ENCODE peak calls at places on chromosomes 7 and 10, in five cellular contexts. K, X, M, W and I are unnamed samples.

GRCh38 chr7:29806131-29806792 is at the start of gene WIPF3:
- DNase-seq in W (peak; percentile 82), K (no peak), M (no peak), X (no peak), I (peak; percentile 58)

GRCh38 chr7:29146888-29147609 is 712 bp upstream of the CPVL start:
- DNase-seq in M (peak; percentile 48), X (no peak), W (peak; percentile 43), K (no peak), I (peak; percentile 15)

GRCh38 chr7:151756076-151756731 is 120.7 kb downstream of the PRKAG2 start:
- DNase-seq in X (peak; percentile 56), K (no peak), W (no peak), M (no peak), I (no peak)

GRCh38 chr7:29192811-29193210 is 1.8 kb upstream of the CHN2 start:
- DNase-seq in K (no peak), X (no peak), W (no peak), M (no peak), I (no peak)

GRCh38 chr7:150447966-150448788 is 2.3 kb upstream of the GIMAP8 start:
- DNase-seq in M (no peak), X (no peak), K (no peak), W (no peak), I (no peak)

GRCh38 chr7:130995252-130996081 is 261.5 kb upstream of the KLF14 start:
- DNase-seq in W (no peak), K (no peak), X (no peak), M (no peak), I (no peak)

GRCh38 chr10:34764347-34764991 is 50.6 kb downstream of the PARD3 start:
- DNase-seq in W (no peak), K (no peak), M (peak; percentile 86), X (no peak), I (no peak)

GRCh38 chr10:5532618-5533097 is 7.9 kb downstream of the CALML3 start:
- DNase-seq in X (no peak), K (no peak), M (no peak), W (no peak), I (no peak)

GRCh38 chr7:107085180-107085579 is 40.7 kb downstream of the PRKAR2B start:
- DNase-seq in M (no peak), X (no peak), K (no peak), W (no peak), I (no peak)

GRCh38 chr7:51028128-51028830 is 245.6 kb upstream of the GRB10 start:
- DNase-seq in M (no peak), K (no peak), W (no peak), X (no peak), I (no peak)

GRCh38 chr7:8418627-8419245 is 14.7 kb upstream of the NXPH1 start:
- DNase-seq in X (peak; percentile 49), K (peak; percentile 77), W (peak; percentile 90), M (peak; percentile 84), I (no peak)

GRCh38 chr7:112129655-112130323 is 76.4 kb downstream of the DOCK4 start:
- DNase-seq in M (peak; percentile 28), X (no peak), K (no peak), W (peak; percentile 49), I (no peak)

GRCh38 chr7:78279457-78279856 is 480.9 kb downstream of the PHTF2 start:
- DNase-seq in X (no peak), K (no peak), M (no peak), W (no peak), I (no peak)

GRCh38 chr10:25813511-25813910 is 120.5 kb upstream of the MYO3A start:
- DNase-seq in W (no peak), X (no peak), M (no peak), K (no peak), I (no peak)

GRCh38 chr10:32415361-32415760 is 30.6 kb upstream of the CCDC7 start:
- DNase-seq in K (no peak), X (no peak), W (no peak), M (no peak), I (no peak)

GRCh38 chr10:131002031-131002861 is 309.3 kb downstream of the TCERG1L start:
- DNase-seq in W (peak; percentile 39), M (no peak), K (no peak), X (no peak), I (no peak)

GRCh38 chr10:132425029-132425758 is 28.2 kb downstream of the PWWP2B start:
- DNase-seq in X (no peak), K (no peak), W (no peak), M (no peak), I (no peak)

GRCh38 chr10:120607710-120608703 is 151.0 kb downstream of the PLPP4 start:
- DNase-seq in K (no peak), W (no peak), M (no peak), X (no peak), I (no peak)

GRCh38 chr7:26153823-26154783 is 2.1 kb downstream of the NFE2L3 start:
- DNase-seq in M (no peak), K (no peak), X (no peak), W (peak; percentile 93), I (no peak)

GRCh38 chr7:53095731-53096501 is 60.5 kb downstream of the POM121L12 start:
- DNase-seq in K (no peak), M (no peak), W (no peak), X (no peak), I (no peak)

GRCh38 chr7:143988986-143989745 is 11.0 kb upstream of the OR6B1 start:
- DNase-seq in W (no peak), X (no peak), K (no peak), M (no peak), I (no peak)